ENCODE peak calls at places on chromosomes 5 and 9, in eight cellular contexts. U is BE2C, D is fibroblast of lung, M is adrenal gland, Q is A549, V is neural progenitor cell, C is Peyer's patch, A is kidney epithelial cell. B is an unnamed sample.
A peak's percentile ranks its signal among the peaks of the same experiment; 100 is the strongest.

GRCh38 chr5:172902497-172903472 is 56.4 kb upstream of the RPL26L1 start:
- DNase-seq in V (peak; percentile 61), Q (peak; percentile 82), D (peak; percentile 99), C (peak; percentile 39), U (peak; percentile 55), M (peak; percentile 97), A (peak; percentile 87), B (peak; percentile 95)

GRCh38 chr9:9718691-9719090 is 894.1 kb downstream of the PTPRD start:
- DNase-seq in C (no peak), Q (no peak), A (no peak), V (no peak), D (no peak), U (no peak), M (no peak), B (no peak)

GRCh38 chr5:158933494-158934318 is 166.0 kb downstream of the EBF1 start:
- DNase-seq in Q (no peak), C (no peak), V (no peak), M (no peak), A (no peak), U (no peak), D (no peak), B (no peak)

GRCh38 chr9:133803028-133803585 is 65.0 kb upstream of the SARDH start:
- DNase-seq in V (no peak), D (peak; percentile 73), A (no peak), U (no peak), M (peak; percentile 89), Q (no peak), C (no peak), B (no peak)

GRCh38 chr5:81023261-81024015 is 63.3 kb downstream of the RASGRF2 start:
- DNase-seq in V (no peak), M (no peak), U (peak; percentile 46), C (no peak), Q (no peak), A (no peak), D (no peak), B (no peak)

GRCh38 chr5:98791110-98791509 is 17.6 kb downstream of the RGMB start:
- DNase-seq in Q (no peak), U (no peak), M (no peak), V (no peak), D (no peak), A (no peak), C (no peak), B (no peak)

GRCh38 chr5:54761213-54761701 is 224.1 kb downstream of the ESM1 start:
- DNase-seq in A (peak; percentile 16), M (peak; percentile 60), D (peak; percentile 68), U (no peak), C (no peak), Q (no peak), V (no peak), B (no peak)

GRCh38 chr5:3356016-3356415 is 239.6 kb upstream of the IRX1 start:
- DNase-seq in D (no peak), U (no peak), V (no peak), C (no peak), A (no peak), M (peak; percentile 10), Q (no peak), B (no peak)

GRCh38 chr5:121018004-121018403 is 553.9 kb downstream of the PRR16 start:
- DNase-seq in U (no peak), C (no peak), Q (no peak), V (no peak), A (no peak), D (no peak), M (no peak), B (no peak)

GRCh38 chr5:79305706-79306105 is 69.8 kb downstream of the JMY start:
- DNase-seq in A (no peak), M (no peak), C (no peak), U (no peak), D (no peak), V (no peak), Q (no peak), B (peak; percentile 11)

GRCh38 chr5:73411927-73412596 is 36.5 kb downstream of the FOXD1 start:
- DNase-seq in U (no peak), Q (no peak), M (no peak), V (peak; percentile 68), D (peak; percentile 41), C (no peak), A (no peak), B (no peak)

GRCh38 chr9:127128341-127129072 is 6.1 kb upstream of the ANGPTL2 start:
- DNase-seq in V (no peak), Q (no peak), U (no peak), D (peak; percentile 58), C (no peak), M (peak; percentile 64), A (no peak), B (no peak)

GRCh38 chr9:82334286-82334685 is 345.7 kb downstream of the SPATA31D1 start:
- DNase-seq in M (no peak), C (no peak), A (no peak), V (no peak), D (peak; percentile 73), U (no peak), Q (no peak), B (no peak)

GRCh38 chr5:427415-428087 is 15.4 kb upstream of the EXOC3 start:
- DNase-seq in Q (no peak), U (no peak), V (no peak), M (peak; percentile 31), D (no peak), A (no peak), C (no peak), B (no peak)

GRCh38 chr5:120463991-120464626 is at the start of gene PRR16:
- DNase-seq in D (peak; percentile 75), M (no peak), U (peak; percentile 83), Q (peak; percentile 40), C (peak; percentile 24), A (no peak), V (peak; percentile 89), B (no peak)

GRCh38 chr5:16726538-16726946 is 109.7 kb upstream of the RETREG1 start:
- DNase-seq in C (no peak), V (no peak), D (peak; percentile 56), U (no peak), M (no peak), A (no peak), Q (no peak), B (no peak)

GRCh38 chr5:15502208-15502607 is 2.2 kb downstream of the FBXL7 start:
- DNase-seq in U (no peak), D (peak; percentile 61), A (no peak), V (no peak), Q (no peak), M (no peak), C (no peak), B (no peak)

GRCh38 chr5:15496886-15497285 is 3.1 kb upstream of the FBXL7 start:
- DNase-seq in A (no peak), Q (no peak), D (no peak), U (no peak), C (no peak), M (no peak), V (no peak), B (no peak)

GRCh38 chr5:15499528-15500325 is at the start of gene FBXL7:
- DNase-seq in C (no peak), Q (peak; percentile 28), D (peak; percentile 80), A (peak; percentile 26), V (peak; percentile 92), U (peak; percentile 90), M (peak; percentile 90), B (no peak)

GRCh38 chr5:15501057-15501791 is 1.2 kb downstream of the FBXL7 start:
- DNase-seq in M (peak; percentile 80), V (peak; percentile 86), Q (peak; percentile 13), U (peak; percentile 63), D (peak; percentile 91), A (peak; percentile 29), C (peak; percentile 18), B (no peak)

DNA sequence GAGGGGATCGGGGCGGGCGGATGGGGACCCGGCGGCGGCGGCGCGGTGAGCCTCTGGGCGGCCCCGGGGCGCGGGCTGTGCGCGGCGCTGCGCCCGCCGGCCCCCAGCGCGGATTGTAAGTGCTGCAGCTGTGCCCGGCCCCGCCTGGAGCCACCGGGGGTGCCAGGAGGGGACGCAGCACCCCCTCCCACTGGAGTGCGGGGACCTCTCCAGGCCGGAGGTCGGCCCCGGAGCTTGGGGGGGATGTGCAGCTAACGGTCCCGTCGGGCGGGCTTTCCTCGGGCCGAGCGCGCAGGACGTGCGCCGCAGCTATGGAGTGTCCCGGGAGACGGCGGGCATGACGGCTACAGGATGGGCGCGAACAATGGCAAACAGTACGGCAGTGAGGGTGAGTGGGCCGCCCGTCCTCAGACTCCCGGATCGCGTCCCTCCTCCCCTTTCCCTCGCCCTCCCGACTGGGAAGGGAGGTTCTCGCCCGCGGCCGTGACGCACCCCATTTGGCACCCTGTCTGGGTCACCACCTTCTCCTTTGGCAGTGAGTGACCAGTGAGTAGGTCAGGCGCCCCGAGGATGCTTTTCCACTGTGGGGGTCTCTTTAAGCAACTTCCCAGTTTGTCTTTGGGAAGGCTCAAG is 462 bp downstream of the FBXL7 start:
- DNase-seq in V (peak; percentile 68), C (no peak), U (peak; percentile 50), Q (peak; percentile 3), A (no peak), M (peak; percentile 82), D (peak; percentile 58), B (no peak)
- H3K4me3 ChIP-seq in V (peak overlapping the region; percentile 77), C (peak overlapping the region; percentile 38), U (peak overlapping the region; percentile 72), Q (peak overlapping the region; percentile 79), A (peak overlapping the region; percentile 93), M (peak overlapping the region; percentile 41), D (peak overlapping the region; percentile 76), B (peak overlapping the region; percentile 83)

DNA sequence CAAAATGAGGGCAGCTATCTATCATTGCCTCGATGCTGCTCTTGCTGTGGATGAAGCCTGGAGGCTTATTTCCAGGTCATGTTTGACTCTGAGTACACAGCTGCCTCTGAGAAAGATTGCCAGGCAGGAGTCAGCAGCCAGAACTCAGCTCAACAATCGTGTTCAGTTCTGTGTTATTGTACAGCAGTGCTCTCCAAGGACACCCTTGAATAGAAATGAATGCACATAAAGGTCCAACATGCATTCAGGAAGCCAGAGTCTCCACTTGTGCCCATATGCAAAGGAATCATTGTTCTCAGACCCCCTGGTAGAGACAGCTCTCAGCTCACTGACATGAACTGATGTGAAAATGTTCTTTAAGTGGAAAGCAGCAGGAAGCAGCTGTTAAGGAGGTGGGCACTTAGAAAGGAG is 61.7 kb upstream of the ZFR start:
- DNase-seq in V (no peak), Q (no peak), M (peak; percentile 66), C (no peak), U (no peak), D (no peak), A (no peak), B (no peak)
- H3K4me3 ChIP-seq in V (no peak overlapping the region), Q (no peak overlapping the region), M (no peak overlapping the region), C (no peak overlapping the region), U (no peak overlapping the region), D (peak overlapping the region; percentile 37), A (no peak overlapping the region), B (no peak overlapping the region)

GRCh38 chr5:130017173-130017572 is 112.9 kb downstream of the CHSY3 start:
- DNase-seq in Q (no peak), U (no peak), V (no peak), D (no peak), M (no peak), C (no peak), A (no peak), B (no peak)
- H3K4me3 ChIP-seq in Q (no peak overlapping the region), U (no peak overlapping the region), V (no peak overlapping the region), D (no peak overlapping the region), M (no peak overlapping the region), C (no peak overlapping the region), A (no peak overlapping the region), B (no peak overlapping the region)

DNA sequence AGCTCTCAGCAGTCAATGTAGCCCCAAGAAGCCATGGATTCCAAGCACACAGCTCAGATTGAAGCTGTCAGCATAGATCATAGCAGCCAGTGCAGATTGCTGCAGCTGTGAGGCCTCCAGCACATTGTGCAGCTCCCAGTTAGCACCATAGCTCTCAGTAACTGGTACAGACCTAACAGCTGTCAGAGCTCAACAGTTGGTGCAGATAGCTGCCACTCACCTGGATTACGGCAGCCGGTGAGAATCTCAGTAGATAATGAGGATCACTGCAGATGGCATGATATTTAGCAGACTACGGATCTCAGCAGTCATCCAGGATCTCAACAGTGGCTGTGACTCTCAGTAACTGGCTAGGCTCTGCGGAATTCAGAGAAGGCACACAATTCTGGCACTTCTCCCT is 500.4 kb downstream of the TUSC1 start:
- DNase-seq in C (no peak), M (no peak), Q (no peak), V (peak; percentile 1), A (no peak), D (no peak), U (no peak), B (no peak)
- H3K4me3 ChIP-seq in C (no peak overlapping the region), M (no peak overlapping the region), Q (no peak overlapping the region), V (no peak overlapping the region), A (no peak overlapping the region), D (no peak overlapping the region), U (no peak overlapping the region), B (no peak overlapping the region)